ENCODE peak calls at places on chromosomes 7 and 10, in seven cellular contexts. One of them, this sample, is unnamed.
A peak's percentile ranks its signal among the peaks of the same experiment; 100 is the strongest.

GRCh38 chr10:22740180-22740579 is 25.8 kb upstream of the PIP4K2A start:
- DNase-seq in colonic mucosa: no peak
- DNase-seq in uterus: no peak
- DNase-seq in gastrocnemius medialis: no peak
- DNase-seq in adrenal gland: no peak
- DNase-seq in heart left ventricle: no peak
- DNase-seq in transverse colon: no peak
- DNase-seq in this sample: no peak

GRCh38 chr10:126312167-126312566 is 76.1 kb downstream of the ADAM12 start:
- DNase-seq in colonic mucosa: no peak
- DNase-seq in uterus: no peak
- DNase-seq in gastrocnemius medialis: no peak
- DNase-seq in adrenal gland: no peak
- DNase-seq in heart left ventricle: no peak
- DNase-seq in transverse colon: no peak
- DNase-seq in this sample: no peak

GRCh38 chr10:46282460-46283216 is 4.2 kb upstream of the ANTXRL start:
- DNase-seq in colonic mucosa: peak; percentile 82
- DNase-seq in uterus: peak; percentile 70
- DNase-seq in gastrocnemius medialis: peak; percentile 59
- DNase-seq in adrenal gland: peak; percentile 89
- DNase-seq in heart left ventricle: peak; percentile 85
- DNase-seq in transverse colon: peak; percentile 81
- DNase-seq in this sample: peak; percentile 73

GRCh38 chr7:136293272-136293671 is 316.1 kb upstream of the MTPN start:
- DNase-seq in colonic mucosa: no peak
- DNase-seq in uterus: no peak
- DNase-seq in gastrocnemius medialis: no peak
- DNase-seq in adrenal gland: no peak
- DNase-seq in heart left ventricle: no peak
- DNase-seq in transverse colon: no peak
- DNase-seq in this sample: no peak

GRCh38 chr10:95354130-95354529 is 63.3 kb upstream of the PDLIM1 start:
- DNase-seq in colonic mucosa: no peak
- DNase-seq in uterus: no peak
- DNase-seq in gastrocnemius medialis: no peak
- DNase-seq in adrenal gland: no peak
- DNase-seq in heart left ventricle: no peak
- DNase-seq in transverse colon: no peak
- DNase-seq in this sample: no peak

GRCh38 chr7:45104844-45105587 is 6.5 kb downstream of the TBRG4 start:
- DNase-seq in colonic mucosa: no peak
- DNase-seq in uterus: no peak
- DNase-seq in gastrocnemius medialis: no peak
- DNase-seq in adrenal gland: no peak
- DNase-seq in heart left ventricle: no peak
- DNase-seq in transverse colon: no peak
- DNase-seq in this sample: no peak

GRCh38 chr10:78202386-78202785 is 168.7 kb downstream of the RPS24 start:
- DNase-seq in colonic mucosa: no peak
- DNase-seq in uterus: no peak
- DNase-seq in gastrocnemius medialis: no peak
- DNase-seq in adrenal gland: no peak
- DNase-seq in heart left ventricle: no peak
- DNase-seq in transverse colon: no peak
- DNase-seq in this sample: no peak

GRCh38 chr10:62839595-62839994 is 23.4 kb upstream of the EGR2 start:
- DNase-seq in colonic mucosa: no peak
- DNase-seq in uterus: no peak
- DNase-seq in gastrocnemius medialis: no peak
- DNase-seq in adrenal gland: no peak
- DNase-seq in heart left ventricle: no peak
- DNase-seq in transverse colon: no peak
- DNase-seq in this sample: no peak

GRCh38 chr7:134013249-134013648 is 113.9 kb upstream of the LRGUK start:
- DNase-seq in colonic mucosa: no peak
- DNase-seq in uterus: no peak
- DNase-seq in gastrocnemius medialis: no peak
- DNase-seq in adrenal gland: no peak
- DNase-seq in heart left ventricle: no peak
- DNase-seq in transverse colon: no peak
- DNase-seq in this sample: no peak

GRCh38 chr7:17690030-17690429 is 250.3 kb downstream of the SNX13 start:
- DNase-seq in colonic mucosa: no peak
- DNase-seq in uterus: no peak
- DNase-seq in gastrocnemius medialis: no peak
- DNase-seq in adrenal gland: no peak
- DNase-seq in heart left ventricle: no peak
- DNase-seq in transverse colon: no peak
- DNase-seq in this sample: no peak

GRCh38 chr7:157017149-157017548 is 6.7 kb upstream of the MNX1 start:
- DNase-seq in colonic mucosa: no peak
- DNase-seq in uterus: no peak
- DNase-seq in gastrocnemius medialis: no peak
- DNase-seq in adrenal gland: no peak
- DNase-seq in heart left ventricle: no peak
- DNase-seq in transverse colon: no peak
- DNase-seq in this sample: no peak

GRCh38 chr10:33703897-33704825 is 369.7 kb upstream of the NRP1 start:
- DNase-seq in colonic mucosa: no peak
- DNase-seq in uterus: no peak
- DNase-seq in gastrocnemius medialis: no peak
- DNase-seq in adrenal gland: no peak
- DNase-seq in heart left ventricle: no peak
- DNase-seq in transverse colon: no peak
- DNase-seq in this sample: no peak

GRCh38 chr7:132348341-132348740 is 227.9 kb downstream of the PLXNA4 start:
- DNase-seq in colonic mucosa: no peak
- DNase-seq in uterus: no peak
- DNase-seq in gastrocnemius medialis: no peak
- DNase-seq in adrenal gland: no peak
- DNase-seq in heart left ventricle: no peak
- DNase-seq in transverse colon: no peak
- DNase-seq in this sample: no peak

GRCh38 chr10:106399112-106399511 is 765.4 kb downstream of the SORCS1 start:
- DNase-seq in colonic mucosa: no peak
- DNase-seq in uterus: no peak
- DNase-seq in gastrocnemius medialis: no peak
- DNase-seq in adrenal gland: no peak
- DNase-seq in heart left ventricle: no peak
- DNase-seq in transverse colon: no peak
- DNase-seq in this sample: no peak

GRCh38 chr10:63515002-63515763 is 6.0 kb upstream of the REEP3 start:
- DNase-seq in colonic mucosa: no peak
- DNase-seq in uterus: no peak
- DNase-seq in gastrocnemius medialis: no peak
- DNase-seq in adrenal gland: no peak
- DNase-seq in heart left ventricle: no peak
- DNase-seq in transverse colon: no peak
- DNase-seq in this sample: no peak

GRCh38 chr7:2307690-2308107 is 6.5 kb downstream of the SNX8 start:
- DNase-seq in colonic mucosa: no peak
- DNase-seq in uterus: no peak
- DNase-seq in gastrocnemius medialis: no peak
- DNase-seq in adrenal gland: no peak
- DNase-seq in heart left ventricle: no peak
- DNase-seq in transverse colon: no peak
- DNase-seq in this sample: no peak

GRCh38 chr7:158705234-158705890 is 758 bp upstream of the NCAPG2 start:
- DNase-seq in colonic mucosa: no peak
- DNase-seq in uterus: no peak
- DNase-seq in gastrocnemius medialis: no peak
- DNase-seq in adrenal gland: no peak
- DNase-seq in heart left ventricle: no peak
- DNase-seq in transverse colon: no peak
- DNase-seq in this sample: no peak

GRCh38 chr10:133373104-133373624 is at the start of gene ECHS1:
- DNase-seq in colonic mucosa: peak; percentile 98
- DNase-seq in uterus: peak; percentile 94
- DNase-seq in gastrocnemius medialis: peak; percentile 93
- DNase-seq in adrenal gland: peak; percentile 94
- DNase-seq in heart left ventricle: peak; percentile 98
- DNase-seq in transverse colon: peak; percentile 97
- DNase-seq in this sample: peak; percentile 92

GRCh38 chr10:420154-421121 is 269.0 kb downstream of the DIP2C start:
- DNase-seq in colonic mucosa: no peak
- DNase-seq in uterus: no peak
- DNase-seq in gastrocnemius medialis: no peak
- DNase-seq in adrenal gland: peak; percentile 96
- DNase-seq in heart left ventricle: no peak
- DNase-seq in transverse colon: no peak
- DNase-seq in this sample: no peak

GRCh38 chr10:4354382-4354812 is 471.6 kb upstream of the AKR1E2 start:
- DNase-seq in colonic mucosa: peak; percentile 27
- DNase-seq in uterus: no peak
- DNase-seq in gastrocnemius medialis: no peak
- DNase-seq in adrenal gland: no peak
- DNase-seq in heart left ventricle: no peak
- DNase-seq in transverse colon: peak; percentile 28
- DNase-seq in this sample: no peak

GRCh38 chr7:12965767-12966166 is 278.3 kb downstream of the ARL4A start:
- DNase-seq in colonic mucosa: no peak
- DNase-seq in uterus: no peak
- DNase-seq in gastrocnemius medialis: no peak
- DNase-seq in adrenal gland: no peak
- DNase-seq in heart left ventricle: no peak
- DNase-seq in transverse colon: no peak
- DNase-seq in this sample: no peak

GRCh38 chr10:15879663-15880062 is 19.4 kb upstream of the MINDY3 start:
- DNase-seq in colonic mucosa: no peak
- DNase-seq in uterus: no peak
- DNase-seq in gastrocnemius medialis: no peak
- DNase-seq in adrenal gland: no peak
- DNase-seq in heart left ventricle: no peak
- DNase-seq in transverse colon: no peak
- DNase-seq in this sample: no peak

GRCh38 chr10:127123626-127124025 is 72.8 kb downstream of the INSYN2A start:
- DNase-seq in colonic mucosa: no peak
- DNase-seq in uterus: no peak
- DNase-seq in gastrocnemius medialis: no peak
- DNase-seq in adrenal gland: no peak
- DNase-seq in heart left ventricle: no peak
- DNase-seq in transverse colon: no peak
- DNase-seq in this sample: no peak

GRCh38 chr7:14978687-14979086 is 76.1 kb upstream of the DGKB start:
- DNase-seq in colonic mucosa: no peak
- DNase-seq in uterus: no peak
- DNase-seq in gastrocnemius medialis: no peak
- DNase-seq in adrenal gland: no peak
- DNase-seq in heart left ventricle: no peak
- DNase-seq in transverse colon: no peak
- DNase-seq in this sample: no peak

GRCh38 chr7:79293655-79294142 is 159.8 kb downstream of the MAGI2 start:
- DNase-seq in colonic mucosa: peak; percentile 42
- DNase-seq in uterus: no peak
- DNase-seq in gastrocnemius medialis: no peak
- DNase-seq in adrenal gland: no peak
- DNase-seq in heart left ventricle: no peak
- DNase-seq in transverse colon: peak; percentile 40
- DNase-seq in this sample: no peak

GRCh38 chr7:4134204-4134603 is 547.9 kb upstream of the FOXK1 start:
- DNase-seq in colonic mucosa: no peak
- DNase-seq in uterus: no peak
- DNase-seq in gastrocnemius medialis: no peak
- DNase-seq in adrenal gland: no peak
- DNase-seq in heart left ventricle: no peak
- DNase-seq in transverse colon: no peak
- DNase-seq in this sample: peak; percentile 25

GRCh38 chr7:112296416-112296815 is 89.9 kb downstream of the ZNF277 start:
- DNase-seq in colonic mucosa: no peak
- DNase-seq in uterus: no peak
- DNase-seq in gastrocnemius medialis: no peak
- DNase-seq in adrenal gland: no peak
- DNase-seq in heart left ventricle: no peak
- DNase-seq in transverse colon: no peak
- DNase-seq in this sample: no peak

GRCh38 chr10:74040200-74041126 is 42.5 kb downstream of the VCL start:
- DNase-seq in colonic mucosa: no peak
- DNase-seq in uterus: no peak
- DNase-seq in gastrocnemius medialis: no peak
- DNase-seq in adrenal gland: no peak
- DNase-seq in heart left ventricle: no peak
- DNase-seq in transverse colon: no peak
- DNase-seq in this sample: no peak
- H3K27ac ChIP-seq in colonic mucosa: peak overlapping the region; percentile 51
- H3K27ac ChIP-seq in uterus: peak overlapping the region; percentile 82
- H3K27ac ChIP-seq in gastrocnemius medialis: peak overlapping the region; percentile 97
- H3K27ac ChIP-seq in adrenal gland: no peak overlapping the region
- H3K27ac ChIP-seq in heart left ventricle: peak overlapping the region; percentile 72
- H3K27ac ChIP-seq in transverse colon: peak overlapping the region; percentile 67
- H3K27ac ChIP-seq in this sample: no peak overlapping the region

DNA sequence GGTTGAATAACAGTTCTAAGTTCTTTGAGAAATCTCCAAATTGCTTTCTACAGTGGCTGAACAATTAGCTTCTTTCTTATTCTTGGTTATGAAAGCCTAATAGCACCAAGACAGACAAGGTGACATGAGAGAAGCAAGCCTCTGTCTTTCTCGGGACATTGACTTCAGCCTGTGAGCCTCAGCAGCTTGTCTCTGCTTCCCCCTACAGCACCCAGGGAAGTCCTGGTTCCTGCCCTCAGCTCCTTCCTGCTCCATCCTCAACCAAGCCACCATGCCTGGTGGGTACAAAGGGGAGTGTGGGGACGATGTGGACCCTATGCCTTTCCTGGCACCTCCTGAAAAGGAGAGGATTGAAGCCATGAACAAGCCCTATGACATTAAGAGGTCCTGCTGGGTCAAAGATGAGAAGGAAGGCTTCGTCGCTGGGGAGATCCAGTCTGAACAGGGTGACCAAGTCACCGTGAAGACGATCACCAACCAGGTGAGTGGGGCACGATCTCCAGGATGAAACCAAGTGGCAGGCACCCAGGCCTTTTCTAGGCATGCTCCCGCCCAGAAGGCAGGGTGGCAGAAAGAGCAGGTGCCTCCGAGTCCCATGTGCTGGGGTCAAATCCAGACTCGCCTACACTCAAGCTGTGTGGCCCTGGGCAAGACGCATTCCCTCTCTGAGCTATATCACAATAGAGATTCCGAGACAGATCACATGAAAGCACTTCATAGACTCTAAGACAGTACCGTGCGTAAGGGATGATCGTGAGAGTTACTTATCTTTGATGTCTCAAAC is 30.8 kb upstream of the KPNA7 start:
- DNase-seq in colonic mucosa: no peak
- DNase-seq in uterus: no peak
- DNase-seq in gastrocnemius medialis: no peak
- DNase-seq in adrenal gland: no peak
- DNase-seq in heart left ventricle: no peak
- DNase-seq in transverse colon: no peak
- DNase-seq in this sample: no peak
- H3K27me3 ChIP-seq in colonic mucosa: no peaks in the 10 kb centered on the region
- H3K27me3 ChIP-seq in uterus: no peaks in the 10 kb centered on the region
- H3K27me3 ChIP-seq in gastrocnemius medialis: no peaks in the 10 kb centered on the region
- H3K27me3 ChIP-seq in adrenal gland: no peaks in the 10 kb centered on the region
- H3K27me3 ChIP-seq in heart left ventricle: no peaks in the 10 kb centered on the region
- H3K27me3 ChIP-seq in transverse colon: no peaks in the 10 kb centered on the region
- H3K27me3 ChIP-seq in this sample: peaks cover 7% of the 10 kb centered on the region

GRCh38 chr10:90779573-90779972 is 78.3 kb downstream of the HTR7 start:
- DNase-seq in colonic mucosa: no peak
- DNase-seq in uterus: no peak
- DNase-seq in gastrocnemius medialis: no peak
- DNase-seq in adrenal gland: no peak
- DNase-seq in heart left ventricle: no peak
- DNase-seq in transverse colon: no peak
- DNase-seq in this sample: no peak
- TF ChIP-seq CTCF in colonic mucosa: no peak
- TF ChIP-seq CTCF in uterus: no peak
- TF ChIP-seq CTCF in gastrocnemius medialis: no peak
- TF ChIP-seq CTCF in adrenal gland: no peak
- TF ChIP-seq CTCF in heart left ventricle: no peak
- TF ChIP-seq CTCF in transverse colon: no peak
- TF ChIP-seq CTCF in this sample: no peak

GRCh38 chr10:122304054-122304579 is 33.0 kb downstream of the BTBD16 start:
- DNase-seq in colonic mucosa: no peak
- DNase-seq in uterus: no peak
- DNase-seq in gastrocnemius medialis: no peak
- DNase-seq in adrenal gland: no peak
- DNase-seq in heart left ventricle: no peak
- DNase-seq in transverse colon: no peak
- DNase-seq in this sample: no peak
- H3K27ac ChIP-seq in colonic mucosa: no peak overlapping the region
- H3K27ac ChIP-seq in uterus: no peak overlapping the region
- H3K27ac ChIP-seq in gastrocnemius medialis: no peak overlapping the region
- H3K27ac ChIP-seq in adrenal gland: no peak overlapping the region
- H3K27ac ChIP-seq in heart left ventricle: no peak overlapping the region
- H3K27ac ChIP-seq in transverse colon: no peak overlapping the region
- H3K27ac ChIP-seq in this sample: no peak overlapping the region

This sample was measured in CD4-positive, alpha-beta T cell.